ENCODE peak calls at places on chromosomes 13 and 19, in six cellular contexts. F, M, I, V, N and U are unnamed samples.

GRCh38 chr19:31391518-31391917 is 42.3 kb upstream of the TSHZ3 start:
- DNase-seq in F (no peak), M (no peak), I (no peak), V (no peak), N (no peak), U (no peak)

GRCh38 chr13:101258071-101258470 is 158.2 kb downstream of the NALCN start:
- DNase-seq in F (peak; percentile 66), M (peak; percentile 86), I (no peak), V (peak; percentile 63), N (peak; percentile 9), U (no peak)

GRCh38 chr13:110421696-110422395 is 114.8 kb downstream of the COL4A2 start:
- DNase-seq in F (no peak), M (peak; percentile 90), I (no peak), V (no peak), N (no peak), U (no peak)

GRCh38 chr13:22039961-22040360 is 369.1 kb downstream of the FGF9 start:
- DNase-seq in F (no peak), M (no peak), I (no peak), V (no peak), N (no peak), U (no peak)

GRCh38 chr13:33782631-33783030 is 35.3 kb upstream of the RFC3 start:
- DNase-seq in F (no peak), M (no peak), I (no peak), V (no peak), N (no peak), U (no peak)

GRCh38 chr13:44088911-44089851 is 209.5 kb downstream of the LACC1 start:
- DNase-seq in F (no peak), M (no peak), I (no peak), V (no peak), N (no peak), U (no peak)

GRCh38 chr19:3538258-3538929 is 580 bp upstream of the TEKTIP1 start:
- DNase-seq in F (no peak), M (no peak), I (no peak), V (no peak), N (no peak), U (no peak)

GRCh38 chr13:75153834-75154233 is 328.1 kb downstream of the TBC1D4 start:
- DNase-seq in F (no peak), M (no peak), I (no peak), V (no peak), N (no peak), U (no peak)

GRCh38 chr19:18274776-18275356 is 614 bp upstream of the IQCN start:
- DNase-seq in F (no peak), M (peak; percentile 89), I (peak; percentile 55), V (peak; percentile 81), N (peak; percentile 82), U (no peak)

GRCh38 chr13:31207630-31208549 is 8.1 kb downstream of the B3GLCT start:
- DNase-seq in F (no peak), M (peak; percentile 73), I (no peak), V (no peak), N (no peak), U (no peak)

GRCh38 chr13:79806821-79807220 is 325.9 kb downstream of the NDFIP2 start:
- DNase-seq in F (no peak), M (no peak), I (no peak), V (no peak), N (no peak), U (no peak)

GRCh38 chr13:103883152-103883551 is 816.9 kb upstream of the SLC10A2 start:
- DNase-seq in F (no peak), M (peak; percentile 95), I (no peak), V (peak; percentile 79), N (peak; percentile 81), U (peak; percentile 39)

GRCh38 chr19:2888739-2889224 is 11.9 kb upstream of the ZNF57 start:
- DNase-seq in F (no peak), M (no peak), I (no peak), V (no peak), N (no peak), U (no peak)

GRCh38 chr19:55620951-55621672 is 3.3 kb downstream of the ZNF784 start:
- DNase-seq in F (no peak), M (no peak), I (peak; percentile 6), V (no peak), N (no peak), U (no peak)

GRCh38 chr13:22198001-22198400 is 527.1 kb downstream of the FGF9 start:
- DNase-seq in F (no peak), M (no peak), I (no peak), V (no peak), N (no peak), U (no peak)

GRCh38 chr19:45474941-45475516 is 7.2 kb downstream of the FOSB start:
- DNase-seq in F (no peak), M (peak; percentile 29), I (no peak), V (no peak), N (no peak), U (no peak)

GRCh38 chr13:61094865-61095264 is 320.8 kb downstream of the PCDH20 start:
- DNase-seq in F (no peak), M (no peak), I (no peak), V (no peak), N (no peak), U (no peak)

GRCh38 chr13:26721251-26721939 is 39.2 kb downstream of the GPR12 start:
- DNase-seq in F (no peak), M (no peak), I (no peak), V (peak; percentile 1), N (no peak), U (no peak)

GRCh38 chr13:65461590-65461989 is 1768.5 kb downstream of the PCDH9 start:
- DNase-seq in F (no peak), M (peak; percentile 83), I (no peak), V (no peak), N (no peak), U (peak; percentile 30)

GRCh38 chr13:62142048-62142447 is 726.4 kb upstream of the PCDH20 start:
- DNase-seq in F (no peak), M (no peak), I (no peak), V (no peak), N (no peak), U (no peak)

GRCh38 chr13:111398715-111399299 is 78.4 kb downstream of the TEX29 start:
- DNase-seq in F (no peak), M (no peak), I (peak; percentile 22), V (no peak), N (peak; percentile 64), U (no peak)

DNA sequence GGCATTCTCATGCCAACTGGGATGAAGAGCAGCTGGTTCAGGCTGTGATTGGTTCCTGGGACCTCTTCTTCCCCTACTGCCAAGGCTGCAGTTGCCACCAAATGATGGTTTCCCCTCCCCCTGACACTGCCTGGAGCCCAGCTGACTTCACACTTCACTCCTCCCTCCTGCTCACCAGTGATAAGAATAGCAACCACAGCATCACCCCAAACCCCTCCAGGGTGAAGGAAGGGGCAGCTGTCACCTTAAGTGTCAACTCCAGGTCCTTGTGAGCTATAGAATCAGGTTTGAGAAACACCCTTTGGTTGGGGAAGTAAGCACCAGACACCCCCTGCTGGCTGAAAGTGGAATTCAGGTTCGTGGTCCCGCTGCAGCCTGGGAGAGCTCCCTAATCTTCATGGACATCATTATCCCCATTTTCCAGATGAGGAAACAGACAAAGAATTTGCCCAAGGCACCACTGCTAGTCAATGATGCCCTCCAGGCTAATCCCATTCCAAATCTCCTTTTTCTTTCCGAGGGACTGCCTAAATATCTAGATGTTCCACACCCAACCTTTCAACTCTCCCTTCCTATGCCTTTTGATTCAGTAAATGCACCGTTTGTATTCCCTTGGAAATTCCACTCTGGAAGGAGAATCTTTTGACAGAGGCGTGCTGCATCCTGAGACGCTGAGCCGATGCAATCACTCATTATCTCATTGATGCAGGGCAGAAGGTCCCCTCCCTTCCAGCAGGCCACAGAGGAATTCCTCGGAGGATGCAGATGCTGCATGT is 50.5 kb upstream of the UQCRFS1 start:
- DNase-seq in F (no peak), M (peak; percentile 17), I (peak; percentile 63), V (peak; percentile 64), N (peak; percentile 11), U (peak; percentile 42)
- TF ChIP-seq BHLHE40 in F (no peak), M (no peak), I (no peak), V (no peak), N (no peak), U (no peak)

GRCh38 chr19:51063664-51064063 is 1.2 kb downstream of the KLK13 start:
- DNase-seq in F (no peak), M (no peak), I (no peak), V (no peak), N (no peak), U (no peak)
- TF ChIP-seq BHLHE40 in F (no peak), M (no peak), I (no peak), V (no peak), N (no peak), U (no peak)

DNA sequence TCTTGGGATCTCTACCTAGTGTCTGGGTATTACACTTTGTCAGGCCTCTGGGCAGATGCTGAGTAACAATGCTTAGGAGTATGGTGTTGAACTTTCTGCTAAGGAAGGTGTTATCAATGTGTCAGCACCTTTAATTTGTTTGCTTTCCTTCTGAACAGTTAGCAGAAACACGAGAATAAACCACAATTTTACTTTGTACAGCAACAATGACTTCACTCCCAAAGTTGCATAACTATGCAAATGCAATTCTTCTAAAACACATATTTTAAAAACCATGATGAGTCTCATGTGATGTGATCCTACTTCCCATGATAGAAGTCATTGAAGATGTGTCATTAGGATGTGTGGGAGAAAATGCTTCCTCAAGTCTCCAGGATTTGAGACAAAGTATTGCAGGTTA is 155.0 kb downstream of the POSTN start:
- DNase-seq in F (no peak), M (peak; percentile 90), I (no peak), V (no peak), N (no peak), U (no peak)
- TF ChIP-seq BHLHE40 in F (no peak), M (peak; percentile 89), I (no peak), V (no peak), N (no peak), U (no peak)

GRCh38 chr19:33678796-33679195 is 57.0 kb downstream of the CHST8 start:
- DNase-seq in F (no peak), M (no peak), I (no peak), V (no peak), N (no peak), U (no peak)

GRCh38 chr19:33677745-33678426 is 56.1 kb downstream of the CHST8 start:
- DNase-seq in F (no peak), M (no peak), I (peak; percentile 34), V (no peak), N (no peak), U (no peak)

GRCh38 chr19:33675501-33676124 is 53.9 kb downstream of the CHST8 start:
- DNase-seq in F (no peak), M (no peak), I (no peak), V (no peak), N (no peak), U (no peak)

GRCh38 chr19:33674575-33675367 is 53.0 kb downstream of the CHST8 start:
- DNase-seq in F (no peak), M (no peak), I (no peak), V (no peak), N (no peak), U (no peak)

DNA sequence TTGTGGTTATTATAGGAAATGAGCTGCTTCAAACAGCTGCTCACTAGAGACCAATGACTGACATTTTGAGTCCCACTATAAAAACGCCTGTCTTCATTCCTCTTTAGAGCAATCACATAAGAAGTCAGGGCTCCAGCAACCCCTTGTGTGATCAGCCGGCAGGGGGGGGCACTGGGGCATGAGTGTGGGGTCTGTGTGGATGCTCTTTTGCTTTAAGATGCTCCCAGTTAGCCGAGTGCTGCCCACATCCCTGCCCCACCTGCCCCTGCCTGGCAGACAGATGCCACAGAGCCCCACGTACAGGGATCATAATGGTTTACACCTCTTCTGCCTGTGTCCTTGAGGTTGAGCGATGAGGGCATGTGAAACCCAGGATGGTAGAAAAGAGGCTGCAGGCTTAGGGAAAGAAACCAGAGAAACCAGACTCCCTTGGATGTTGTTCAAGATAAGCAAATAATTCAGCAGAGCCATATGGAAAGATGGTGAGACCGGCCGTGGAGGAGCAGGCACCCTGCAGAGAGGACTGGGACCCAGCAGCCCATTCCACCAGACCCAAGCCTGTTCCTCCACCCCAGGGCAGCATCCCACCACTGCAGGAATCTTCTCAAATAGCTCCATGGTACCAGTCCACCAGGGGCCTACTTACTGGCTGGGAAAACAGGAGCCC is 55.4 kb downstream of the CHST8 start:
- DNase-seq in F (no peak), M (no peak), I (no peak), V (no peak), N (no peak), U (no peak)
- TF ChIP-seq BHLHE40 in F (no peak), M (no peak), I (no peak), V (no peak), N (no peak), U (no peak)